ENCODE peak calls at places on chromosomes 16 and 17, in ten cellular contexts. T, A, Y, F, R, V, S, K, C and O are unnamed samples.

GRCh38 chr16:4806280-4806679 is 3.8 kb upstream of the ROGDI start:
- DNase-seq in T (no peak), A (no peak), Y (no peak), F (no peak), R (no peak), V (no peak), S (no peak), K (no peak), C (no peak), O (no peak)

GRCh38 chr16:81004646-81005353 is 1.9 kb downstream of the CMC2 start:
- DNase-seq in T (peak), A (peak), Y (no peak), F (no peak), R (no peak), V (peak), S (no peak), K (peak), C (no peak), O (no peak)

GRCh38 chr17:51120357-51120738 is 320 bp downstream of the SPAG9 start:
- DNase-seq in T (peak), A (no peak), Y (no peak), F (peak), R (no peak), V (peak), S (peak), K (peak), C (peak), O (peak)

GRCh38 chr16:30621765-30622164 is 11.6 kb upstream of the ZNF689 start:
- DNase-seq in T (no peak), A (no peak), Y (no peak), F (no peak), R (no peak), V (no peak), S (no peak), K (no peak), C (no peak), O (no peak)

GRCh38 chr17:43660816-43661493 is 767 bp downstream of the MEOX1 start:
- DNase-seq in T (no peak), A (no peak), Y (no peak), F (no peak), R (no peak), V (no peak), S (no peak), K (no peak), C (no peak), O (no peak)

GRCh38 chr17:48012151-48012520 is 25.5 kb downstream of the COPZ2 start:
- DNase-seq in T (peak), A (peak), Y (no peak), F (peak), R (peak), V (peak), S (peak), K (no peak), C (peak), O (peak)

GRCh38 chr17:9252525-9252924 is 231.2 kb downstream of the NTN1 start:
- DNase-seq in T (no peak), A (no peak), Y (no peak), F (no peak), R (no peak), V (no peak), S (no peak), K (no peak), C (no peak), O (no peak)

GRCh38 chr17:56807723-56808122 is 26.0 kb downstream of the C17orf67 start:
- DNase-seq in T (no peak), A (no peak), Y (no peak), F (no peak), R (no peak), V (no peak), S (no peak), K (no peak), C (no peak), O (no peak)

GRCh38 chr16:79915264-79916160 is 315.0 kb upstream of the MAF start:
- DNase-seq in T (no peak), A (no peak), Y (no peak), F (no peak), R (no peak), V (no peak), S (no peak), K (no peak), C (no peak), O (no peak)

GRCh38 chr16:66382966-66383299 is 16.4 kb downstream of the CDH5 start:
- DNase-seq in T (no peak), A (peak), Y (peak), F (no peak), R (no peak), V (no peak), S (no peak), K (no peak), C (no peak), O (no peak)

GRCh38 chr17:4162366-4162765 is 19.4 kb downstream of the CYB5D2 start:
- DNase-seq in T (no peak), A (no peak), Y (no peak), F (no peak), R (no peak), V (no peak), S (no peak), K (no peak), C (no peak), O (no peak)

GRCh38 chr16:68250951-68251350 is 5.8 kb downstream of the PLA2G15 start:
- DNase-seq in T (no peak), A (no peak), Y (no peak), F (no peak), R (no peak), V (no peak), S (no peak), K (no peak), C (no peak), O (no peak)

GRCh38 chr16:65817066-65817465 is 549.4 kb upstream of the CDH5 start:
- DNase-seq in T (no peak), A (peak), Y (no peak), F (no peak), R (no peak), V (no peak), S (no peak), K (no peak), C (no peak), O (no peak)

GRCh38 chr16:27204232-27204915 is 1.0 kb downstream of the KDM8 start:
- DNase-seq in T (peak), A (peak), Y (no peak), F (no peak), R (peak), V (no peak), S (no peak), K (no peak), C (no peak), O (no peak)

GRCh38 chr16:297832-298231 is 14.9 kb downstream of the PDIA2 start:
- DNase-seq in T (no peak), A (no peak), Y (no peak), F (no peak), R (no peak), V (no peak), S (no peak), K (no peak), C (no peak), O (no peak)

GRCh38 chr17:80237386-80237785 is 17.2 kb downstream of the SLC26A11 start:
- DNase-seq in T (no peak), A (no peak), Y (no peak), F (no peak), R (no peak), V (no peak), S (no peak), K (no peak), C (no peak), O (no peak)

GRCh38 chr17:62760059-62760887 is 47.8 kb downstream of the MARCHF10 start:
- DNase-seq in T (no peak), A (no peak), Y (no peak), F (no peak), R (no peak), V (no peak), S (no peak), K (no peak), C (no peak), O (no peak)

GRCh38 chr17:6940186-6940649 is 55.6 kb upstream of the ALOX12 start:
- DNase-seq in T (peak), A (no peak), Y (no peak), F (no peak), R (no peak), V (peak), S (no peak), K (no peak), C (no peak), O (peak)

GRCh38 chr17:8781784-8782575 is 17.2 kb downstream of the MFSD6L start:
- DNase-seq in T (no peak), A (peak), Y (no peak), F (no peak), R (no peak), V (no peak), S (no peak), K (no peak), C (no peak), O (no peak)

GRCh38 chr16:15790458-15790857 is 66.4 kb downstream of the MYH11 start:
- DNase-seq in T (no peak), A (no peak), Y (no peak), F (no peak), R (peak), V (no peak), S (no peak), K (no peak), C (no peak), O (no peak)

GRCh38 chr17:77848257-77848656 is 110.2 kb upstream of the TNRC6C start:
- DNase-seq in T (peak), A (no peak), Y (no peak), F (no peak), R (no peak), V (no peak), S (no peak), K (no peak), C (no peak), O (no peak)

GRCh38 chr17:78400581-78401240 is 22.3 kb downstream of the PGS1 start:
- DNase-seq in T (no peak), A (no peak), Y (no peak), F (no peak), R (no peak), V (no peak), S (no peak), K (no peak), C (no peak), O (no peak)

GRCh38 chr17:7403043-7403901 is 625 bp downstream of the TMEM256 start:
- DNase-seq in T (peak), A (peak), Y (no peak), F (peak), R (peak), V (peak), S (no peak), K (no peak), C (peak), O (peak)

GRCh38 chr17:31398381-31399275 is 7.2 kb downstream of the RAB11FIP4 start:
- DNase-seq in T (no peak), A (no peak), Y (no peak), F (no peak), R (peak), V (no peak), S (no peak), K (no peak), C (no peak), O (no peak)

GRCh38 chr17:79338142-79338541 is 263.5 kb downstream of the ENGASE start:
- DNase-seq in T (no peak), A (peak), Y (no peak), F (no peak), R (no peak), V (no peak), S (no peak), K (no peak), C (no peak), O (no peak)

GRCh38 chr16:50708373-50709060 is 15.1 kb downstream of the NOD2 start:
- DNase-seq in T (no peak), A (no peak), Y (no peak), F (no peak), R (no peak), V (no peak), S (no peak), K (no peak), C (peak), O (no peak)

GRCh38 chr17:59972778-59973177 is 8.2 kb upstream of the RNFT1 start:
- DNase-seq in T (peak), A (no peak), Y (no peak), F (no peak), R (no peak), V (no peak), S (no peak), K (no peak), C (no peak), O (no peak)

GRCh38 chr17:74815671-74816370 is 39.7 kb upstream of the NAT9 start:
- DNase-seq in T (peak), A (peak), Y (no peak), F (no peak), R (no peak), V (no peak), S (no peak), K (no peak), C (peak), O (no peak)

GRCh38 chr17:76909971-76910760 is 42.0 kb downstream of the MGAT5B start:
- DNase-seq in T (peak), A (peak), Y (no peak), F (peak), R (no peak), V (no peak), S (peak), K (peak), C (peak), O (peak)

GRCh38 chr17:51298508-51299371 is 38.4 kb downstream of the UTP18 start:
- DNase-seq in T (peak), A (peak), Y (peak), F (no peak), R (no peak), V (peak), S (no peak), K (no peak), C (no peak), O (no peak)

GRCh38 chr16:66127459-66128362 is 238.8 kb upstream of the CDH5 start:
- DNase-seq in T (no peak), A (peak), Y (no peak), F (no peak), R (no peak), V (peak), S (no peak), K (no peak), C (peak), O (no peak)

GRCh38 chr17:56665864-56666263 is 72.4 kb downstream of the NOG start:
- DNase-seq in T (no peak), A (peak), Y (no peak), F (no peak), R (no peak), V (no peak), S (no peak), K (no peak), C (no peak), O (no peak)

GRCh38 chr17:80717661-80718060 is 173.0 kb downstream of the RPTOR start:
- DNase-seq in T (no peak), A (no peak), Y (no peak), F (no peak), R (no peak), V (no peak), S (no peak), K (no peak), C (no peak), O (no peak)

GRCh38 chr17:79777844-79778503 is at the start of gene CBX2:
- DNase-seq in T (peak), A (peak), Y (no peak), F (peak), R (peak), V (peak), S (peak), K (peak), C (peak), O (peak)

GRCh38 chr16:49855280-49855821 is 561 bp downstream of the ZNF423 start:
- DNase-seq in T (peak), A (peak), Y (no peak), F (peak), R (peak), V (peak), S (no peak), K (peak), C (peak), O (peak)

GRCh38 chr17:6561446-6561845 is 5.1 kb upstream of the PITPNM3 start:
- DNase-seq in T (no peak), A (no peak), Y (no peak), F (no peak), R (no peak), V (no peak), S (no peak), K (no peak), C (no peak), O (no peak)

DNA sequence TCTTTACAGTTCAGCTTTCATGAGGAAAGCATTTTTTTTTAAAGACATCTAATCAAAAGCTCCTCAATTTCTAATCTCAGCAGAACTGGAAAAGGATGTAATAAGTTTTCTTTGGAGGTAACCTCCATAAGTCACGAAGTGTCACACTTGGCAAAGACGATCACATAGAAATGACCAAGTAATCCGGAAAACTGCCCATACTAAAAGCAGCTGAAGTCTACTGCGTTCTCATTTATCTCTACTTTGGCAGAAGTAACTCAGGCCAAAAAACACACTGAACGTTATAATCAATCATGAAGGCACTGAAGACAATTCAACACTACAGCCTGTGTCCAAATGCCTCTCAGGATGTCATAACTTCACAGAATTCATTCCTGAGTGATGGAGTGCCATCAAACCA is 39.8 kb downstream of the ERN1 start:
- DNase-seq in T (no peak), A (no peak), Y (no peak), F (no peak), R (no peak), V (no peak), S (no peak), K (no peak), C (no peak), O (no peak)
- TF ChIP-seq POLR2AphosphoS5 in T (no peak), A (no peak), Y (no peak), F (no peak), R (no peak), V (no peak), S (no peak), K (no peak), C (no peak), O (no peak)

DNA sequence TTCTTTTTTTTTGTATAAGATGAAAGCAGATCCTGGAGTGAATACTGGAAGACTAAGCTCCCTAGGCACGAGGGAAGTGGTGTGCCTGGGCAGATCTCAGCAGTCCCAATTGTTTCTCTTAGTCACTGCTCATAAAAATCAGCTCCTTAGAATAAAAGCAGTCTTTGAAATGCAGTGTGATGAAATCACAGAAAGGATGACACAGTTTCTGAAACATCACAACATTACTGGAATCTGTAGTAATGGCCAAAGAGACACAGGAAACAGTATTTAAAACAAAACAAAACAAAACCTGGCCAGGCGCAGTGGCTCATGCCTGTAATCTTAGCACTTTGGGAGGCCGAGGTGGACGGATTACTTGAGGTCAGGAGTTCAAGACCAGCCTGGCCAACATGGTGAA is 34.7 kb upstream of the ZFHX3 start:
- DNase-seq in T (no peak), A (no peak), Y (peak), F (no peak), R (no peak), V (no peak), S (no peak), K (peak), C (no peak), O (no peak)
- TF ChIP-seq POLR2AphosphoS5 in T (no peak), A (no peak), Y (no peak), F (peak), R (no peak), V (no peak), S (no peak), K (peak), C (peak), O (peak)

DNA sequence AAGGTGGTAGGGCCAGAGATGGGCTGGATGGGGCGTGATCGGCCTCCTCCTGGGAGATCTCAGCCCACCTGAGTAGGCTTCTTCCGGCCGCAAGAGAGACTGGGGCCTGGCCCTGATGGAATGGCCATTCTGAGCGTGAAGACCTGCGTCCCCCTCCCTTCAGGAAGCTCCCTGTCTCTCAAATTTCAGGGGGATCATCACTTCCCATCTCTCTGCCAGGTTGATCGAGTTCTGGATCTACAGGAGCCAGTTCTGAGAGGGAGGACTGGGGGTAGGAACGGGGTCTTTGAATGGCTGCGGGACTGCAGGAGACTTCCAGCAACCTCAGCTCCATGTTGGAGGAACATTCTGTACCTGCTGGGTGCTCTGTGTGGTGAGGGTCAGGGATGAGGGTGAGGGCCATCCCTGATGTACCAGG is 9.3 kb upstream of the GSDMA start:
- DNase-seq in T (no peak), A (no peak), Y (no peak), F (no peak), R (no peak), V (no peak), S (no peak), K (no peak), C (no peak), O (no peak)
- TF ChIP-seq POLR2AphosphoS5 in T (no peak), A (peak), Y (no peak), F (no peak), R (no peak), V (no peak), S (no peak), K (no peak), C (no peak), O (no peak)

DNA sequence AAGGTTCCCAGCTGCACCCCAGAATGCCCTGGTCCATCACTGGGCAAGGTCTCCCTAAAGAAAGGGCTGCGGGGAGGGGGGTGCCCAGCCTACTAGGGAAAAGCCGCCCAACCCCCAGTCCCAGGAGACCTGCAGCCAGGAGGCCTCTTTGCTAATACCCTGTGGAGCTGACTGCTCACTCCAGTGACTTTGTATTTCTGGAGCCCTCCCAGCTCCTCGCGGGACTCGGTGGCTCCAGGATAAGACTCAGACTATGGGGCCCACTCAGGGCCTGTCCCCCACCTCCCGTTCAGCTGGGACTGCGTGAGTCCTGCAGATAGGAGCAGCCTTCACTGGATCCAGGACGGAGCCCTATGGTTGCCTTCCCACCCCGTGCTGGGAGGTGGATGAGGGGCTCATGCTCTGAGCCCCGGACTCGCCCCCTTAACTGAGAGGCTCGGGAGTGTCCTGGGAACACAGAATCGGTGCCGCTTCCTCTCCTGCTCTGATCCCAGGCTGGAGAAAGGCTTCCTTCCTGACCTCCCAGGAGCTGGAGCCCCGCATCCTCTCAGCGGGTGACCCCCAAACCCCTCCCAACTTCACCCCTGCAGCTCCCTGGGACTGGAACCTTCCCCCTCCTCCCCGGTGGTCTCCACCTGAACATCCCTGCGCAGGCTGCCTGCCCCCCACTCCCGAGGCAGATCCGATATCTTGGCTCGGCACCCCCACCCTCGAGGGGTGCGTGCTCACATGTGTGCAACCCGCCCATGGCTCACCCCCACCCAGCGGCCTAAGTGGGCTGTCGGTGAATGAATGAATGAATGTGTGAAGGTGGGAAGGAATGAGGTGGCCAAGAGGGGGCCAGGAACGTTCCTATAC is 40.0 kb downstream of the SLC7A5 start:
- DNase-seq in T (no peak), A (no peak), Y (no peak), F (no peak), R (no peak), V (no peak), S (no peak), K (no peak), C (no peak), O (no peak)
- TF ChIP-seq POLR2AphosphoS5 in T (peak), A (no peak), Y (no peak), F (no peak), R (no peak), V (no peak), S (no peak), K (no peak), C (no peak), O (no peak)